ENCODE peak calls at places on chromosomes 5 and 9, in eight cellular contexts. T is fibroblast of lung, O is A549, G is neural progenitor cell, P is K562, L is hepatocyte, F is mammary epithelial cell, C is IMR-90. Y is an unnamed sample.

GRCh38 chr9:36039121-36039520 is 2.4 kb downstream of the RECK start:
- DNase-seq in L (no peak), G (no peak), T (no peak), P (no peak), F (no peak), O (no peak), C (no peak), Y (no peak)

GRCh38 chr5:61948151-61948550 is 357.9 kb upstream of the KIF2A start:
- DNase-seq in L (no peak), O (no peak), C (no peak), G (no peak), F (no peak), T (no peak), P (no peak), Y (no peak)

GRCh38 chr5:31894131-31894530 is 255.2 kb downstream of the PDZD2 start:
- DNase-seq in O (no peak), C (no peak), L (no peak), F (no peak), G (peak), P (no peak), T (no peak), Y (no peak)

GRCh38 chr9:37994639-37995347 is 74.2 kb downstream of the SHB start:
- DNase-seq in C (peak), G (no peak), L (peak), O (no peak), P (no peak), F (no peak), T (peak), Y (no peak)

GRCh38 chr9:89360465-89360864 is 42.2 kb downstream of the SECISBP2 start:
- DNase-seq in G (peak), P (no peak), F (no peak), O (no peak), L (no peak), T (peak), C (peak), Y (no peak)

GRCh38 chr5:79020861-79021561 is 35.9 kb upstream of the ARSB start:
- DNase-seq in C (peak), G (peak), P (peak), F (peak), O (peak), L (peak), T (peak), Y (peak)

GRCh38 chr9:89177021-89177400 is 1.6 kb downstream of the SHC3 start:
- DNase-seq in G (peak), T (peak), P (no peak), O (no peak), F (no peak), L (no peak), C (peak), Y (no peak)

GRCh38 chr9:126295936-126296600 is 30.6 kb upstream of the MVB12B start:
- DNase-seq in T (no peak), F (peak), G (no peak), C (no peak), L (no peak), O (no peak), P (no peak), Y (no peak)

GRCh38 chr9:34654317-34655083 is 2.5 kb downstream of the IL11RA start:
- DNase-seq in G (no peak), C (peak), L (peak), O (no peak), P (no peak), T (no peak), F (no peak), Y (no peak)

GRCh38 chr9:75047506-75047905 is 19.4 kb upstream of the CARNMT1 start:
- DNase-seq in T (no peak), O (no peak), C (no peak), P (no peak), L (no peak), G (no peak), F (no peak), Y (no peak)

GRCh38 chr5:67291671-67292070 is 95.1 kb upstream of the CD180 start:
- DNase-seq in P (no peak), L (no peak), O (no peak), G (no peak), T (no peak), F (no peak), C (no peak), Y (no peak)

GRCh38 chr5:8184455-8185063 is 315.6 kb downstream of the MTRR start:
- DNase-seq in F (peak), O (peak), T (no peak), G (peak), L (peak), C (peak), P (peak), Y (peak)

GRCh38 chr9:128185979-128186965 is 5.1 kb downstream of the CIZ1 start:
- DNase-seq in C (no peak), L (no peak), O (no peak), F (no peak), G (no peak), T (no peak), P (peak), Y (no peak)

GRCh38 chr5:150364004-150364403 is 6.5 kb downstream of the TCOF1 start:
- DNase-seq in P (no peak), F (no peak), G (no peak), T (no peak), L (no peak), C (no peak), O (no peak), Y (no peak)

GRCh38 chr9:87668222-87668621 is 57.7 kb upstream of the CTSL start:
- DNase-seq in L (no peak), C (no peak), G (no peak), O (no peak), T (no peak), P (no peak), F (no peak), Y (no peak)

GRCh38 chr9:87665516-87665915 is 60.4 kb upstream of the CTSL start:
- DNase-seq in O (no peak), F (no peak), P (no peak), T (no peak), C (no peak), L (no peak), G (no peak), Y (no peak)

GRCh38 chr9:87668722-87669121 is 57.2 kb upstream of the CTSL start:
- DNase-seq in C (no peak), O (no peak), G (no peak), T (no peak), L (no peak), F (no peak), P (no peak), Y (no peak)

GRCh38 chr9:87664153-87665060 is 61.5 kb upstream of the CTSL start:
- DNase-seq in C (no peak), F (no peak), O (no peak), P (no peak), L (no peak), G (no peak), T (no peak), Y (no peak)

DNA sequence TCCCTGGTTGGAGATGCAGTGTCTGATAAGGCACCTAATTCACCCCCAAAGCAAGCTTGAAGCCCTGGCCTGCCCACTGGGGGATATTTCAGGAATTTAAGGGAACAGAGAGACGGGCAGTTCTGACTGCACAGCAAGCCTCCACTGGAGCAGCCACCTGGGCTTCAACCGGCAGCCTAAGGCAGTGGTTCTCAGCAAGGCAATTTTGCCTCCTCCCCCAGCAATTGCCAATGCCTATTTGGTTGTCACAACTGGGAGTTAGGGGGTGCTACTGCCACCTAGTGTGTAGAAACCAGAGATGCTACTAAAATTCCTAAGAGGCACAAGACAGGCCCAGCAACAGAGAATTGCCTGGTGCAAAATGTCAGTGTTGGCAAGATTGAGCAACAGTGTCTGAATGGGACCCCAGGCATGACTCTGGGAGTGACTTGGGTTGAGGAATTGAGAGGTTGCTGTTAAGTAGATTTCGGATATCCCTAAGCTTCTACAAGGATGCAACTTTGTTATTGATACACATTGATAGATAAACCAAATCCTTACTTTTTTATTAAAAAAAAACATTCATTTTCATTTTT is 58.7 kb upstream of the CTSL start:
- DNase-seq in O (peak), C (no peak), L (peak), P (peak), F (peak), T (no peak), G (peak), Y (peak)
- TF ChIP-seq CTCF in O (peak), C (no peak), L (peak), P (peak), F (peak), T (peak), G (peak), Y (peak)

GRCh38 chr5:124661317-124662141 is 84.9 kb downstream of the ZNF608 start:
- DNase-seq in G (peak), C (peak), O (peak), F (peak), L (peak), P (no peak), T (peak), Y (no peak)
- H3K4me3 ChIP-seq in G (peak), C (no peak), O (peak), F (peak), L (no peak), P (no peak), T (peak), Y (peak)

DNA sequence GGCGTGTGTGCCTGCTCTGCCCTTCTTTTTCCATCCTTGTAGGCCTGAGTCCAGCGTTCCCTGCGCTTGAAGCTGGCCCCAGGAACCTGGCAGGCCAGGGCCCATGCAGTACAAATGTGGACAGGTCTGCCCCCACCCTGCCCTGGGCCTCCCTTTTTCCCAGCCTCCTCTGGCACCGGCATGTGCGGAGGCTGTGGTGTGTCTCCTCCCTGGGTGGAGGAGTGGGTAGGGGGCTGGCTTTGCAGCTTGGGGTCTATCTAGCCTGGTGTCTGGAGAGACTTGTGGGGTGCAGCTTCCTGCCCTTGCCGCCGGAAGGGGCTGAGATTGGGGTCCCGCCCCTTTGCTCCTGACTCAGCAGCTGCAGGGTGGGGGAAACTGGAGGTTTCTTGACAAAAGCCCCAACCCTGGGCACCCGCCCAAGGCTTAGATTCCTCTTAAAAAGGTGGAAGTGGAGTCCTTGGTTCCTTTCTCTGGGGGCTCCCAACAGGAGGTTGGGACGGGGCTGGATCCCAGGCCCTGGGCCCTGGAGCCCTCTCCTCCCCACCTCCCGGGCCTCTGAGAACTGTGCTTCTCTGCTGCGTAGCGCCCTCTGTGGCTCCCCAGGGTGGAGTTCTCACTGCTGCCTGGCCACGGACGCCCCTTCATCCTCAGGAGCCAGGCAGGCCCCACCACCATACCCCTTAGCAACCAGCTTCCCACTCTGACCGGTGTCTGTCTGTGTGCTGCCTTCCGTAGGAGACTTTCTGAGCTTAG is 18.0 kb downstream of the RXRA start:
- DNase-seq in F (no peak), L (no peak), G (no peak), P (peak), T (peak), O (no peak), C (peak), Y (no peak)
- H3K4me2 ChIP-seq in F (no peak), L (no peak), G (no peak), P (peak), T (no peak), O (no peak), C (no peak), Y (no peak)

GRCh38 chr5:63963080-63963735 is 963 bp upstream of the HTR1A start:
- DNase-seq in O (peak), T (peak), C (peak), P (peak), F (peak), L (peak), G (peak), Y (peak)
- TF ChIP-seq CTCF in O (peak), T (peak), C (peak), P (peak), F (peak), L (peak), G (peak), Y (peak)

DNA sequence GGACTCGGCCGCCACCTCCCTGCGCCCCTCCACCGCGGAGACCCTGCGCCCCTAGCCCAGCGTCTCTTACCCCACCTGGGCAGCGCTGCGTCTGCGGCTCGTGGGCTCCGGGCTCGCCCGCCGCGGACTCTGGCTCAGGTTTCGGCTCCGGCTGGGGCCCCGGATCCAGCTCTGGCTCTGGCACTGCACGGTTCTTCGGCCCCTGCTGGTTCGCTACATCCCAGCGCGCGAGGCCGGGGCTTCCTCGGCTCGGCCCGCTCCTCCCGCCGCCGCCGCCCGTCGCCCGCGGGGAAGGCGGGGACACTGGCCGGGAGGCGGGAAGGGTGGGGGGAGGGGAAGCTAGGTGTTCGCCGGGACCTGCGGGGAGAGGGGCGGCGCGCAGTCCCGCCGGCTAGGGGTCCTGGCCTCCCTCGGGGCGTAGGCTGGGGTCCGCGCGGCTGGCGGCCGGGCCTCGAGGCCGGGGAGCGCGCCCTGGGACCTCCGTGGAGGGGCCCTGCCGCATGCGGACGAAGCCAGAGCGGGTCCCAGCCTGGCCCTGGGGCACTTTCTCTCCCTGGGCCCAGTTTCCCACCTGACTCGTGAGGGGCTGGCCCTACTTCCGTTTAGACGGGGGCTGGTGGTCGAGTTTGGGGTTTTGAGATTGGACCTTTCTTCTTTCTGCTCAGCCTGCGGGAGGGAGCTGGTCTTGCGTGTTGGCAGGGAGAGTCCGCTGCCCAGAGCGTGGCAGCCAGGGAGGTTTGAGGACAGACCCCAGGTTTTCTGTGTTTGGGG is 5.7 kb upstream of the PITX1 start:
- DNase-seq in L (peak), G (peak), F (peak), C (no peak), P (no peak), O (no peak), T (no peak), Y (no peak)
- H3K4me3 ChIP-seq in L (peak), G (peak), F (no peak), C (peak), P (no peak), O (peak), T (no peak), Y (no peak)

GRCh38 chr5:39476466-39477215 is 51.9 kb upstream of the DAB2 start:
- DNase-seq in P (no peak), O (no peak), C (peak), G (no peak), T (peak), F (no peak), L (no peak), Y (no peak)
- H3K4me2 ChIP-seq in P (no peak), O (no peak), C (peak), G (no peak), T (peak), F (no peak), L (no peak), Y (no peak)

GRCh38 chr5:10779592-10779991 is 18.6 kb upstream of the DAP start:
- DNase-seq in L (no peak), O (no peak), C (no peak), F (no peak), P (no peak), T (no peak), G (no peak), Y (no peak)

GRCh38 chr5:10775646-10776045 is 14.6 kb upstream of the DAP start:
- DNase-seq in L (no peak), T (no peak), O (no peak), G (no peak), P (no peak), F (no peak), C (no peak), Y (peak)
- TF ChIP-seq CTCF in L (no peak), T (peak), O (no peak), G (peak), P (peak), F (no peak), C (no peak), Y (peak)

GRCh38 chr9:91733006-91733624 is 216.9 kb downstream of the ROR2 start:
- DNase-seq in P (no peak), T (no peak), F (no peak), L (no peak), C (no peak), O (no peak), G (no peak), Y (no peak)
- H3K4me3 ChIP-seq in P (no peak), T (no peak), F (no peak), L (no peak), C (no peak), O (no peak), G (no peak), Y (no peak)

GRCh38 chr5:115978779-115979178 is 16.5 kb downstream of the LVRN start:
- DNase-seq in L (no peak), G (no peak), O (no peak), P (no peak), F (no peak), C (no peak), T (no peak), Y (no peak)
- H3K4me2 ChIP-seq in L (no peak), G (no peak), O (no peak), P (no peak), F (no peak), C (no peak), T (no peak), Y (no peak)

GRCh38 chr5:154271466-154271865 is 80.9 kb downstream of the GALNT10 start:
- DNase-seq in F (no peak), O (no peak), L (no peak), P (no peak), C (no peak), G (no peak), T (no peak), Y (no peak)

GRCh38 chr5:154265197-154265578 is 74.7 kb downstream of the GALNT10 start:
- DNase-seq in L (no peak), G (no peak), F (no peak), T (no peak), O (no peak), C (no peak), P (no peak), Y (no peak)

GRCh38 chr5:154267516-154267915 is 77.0 kb downstream of the GALNT10 start:
- DNase-seq in T (no peak), F (peak), C (no peak), L (no peak), G (no peak), P (no peak), O (no peak), Y (no peak)

GRCh38 chr5:154269414-154269813 is 78.9 kb downstream of the GALNT10 start:
- DNase-seq in O (no peak), P (no peak), G (no peak), T (no peak), F (no peak), L (no peak), C (no peak), Y (no peak)

GRCh38 chr5:154268073-154268472 is 77.5 kb downstream of the GALNT10 start:
- DNase-seq in T (no peak), C (no peak), L (no peak), F (no peak), G (no peak), O (no peak), P (no peak), Y (no peak)
- TF ChIP-seq CTCF in T (no peak), C (no peak), L (no peak), F (no peak), G (no peak), O (no peak), P (no peak), Y (no peak)

Y was measured in OCI-LY7.